ENCODE peak calls at places on chromosomes 16 and 17, in four cellular contexts. F is adrenal gland, C is heart left ventricle, B is tibial artery. V is an unnamed sample.

GRCh38 chr16:59604331-59604730 is 870.2 kb upstream of the GOT2 start:
- DNase-seq in F (no peak), C (no peak), B (no peak), V (no peak)

GRCh38 chr17:33686171-33686570 is 393.1 kb upstream of the ASIC2 start:
- DNase-seq in F (no peak), C (no peak), B (no peak), V (no peak)

GRCh38 chr16:58670177-58670576 is 14.4 kb downstream of the SLC38A7 start:
- DNase-seq in F (no peak), C (no peak), B (no peak), V (no peak)

GRCh38 chr16:87877942-87878507 is 8.7 kb upstream of the SLC7A5 start:
- DNase-seq in F (no peak), C (no peak), B (no peak), V (peak; percentile 58)

GRCh38 chr17:11221196-11221595 is 19.8 kb upstream of the SHISA6 start:
- DNase-seq in F (no peak), C (no peak), B (no peak), V (no peak)

GRCh38 chr17:48484850-48485249 is 46.0 kb downstream of the HOXB1 start:
- DNase-seq in F (no peak), C (no peak), B (no peak), V (no peak)

GRCh38 chr17:79695293-79696158 is 35.2 kb upstream of the ENPP7 start:
- DNase-seq in F (no peak), C (peak; percentile 54), B (no peak), V (no peak)

GRCh38 chr16:82432261-82432660 is 194.5 kb upstream of the CDH13 start:
- DNase-seq in F (peak; percentile 53), C (no peak), B (no peak), V (no peak)

GRCh38 chr17:42362245-42362961 is 25.8 kb downstream of the STAT3 start:
- DNase-seq in F (peak; percentile 48), C (no peak), B (no peak), V (no peak)

GRCh38 chr17:38864636-38865398 is 5.0 kb upstream of the LASP1 start:
- DNase-seq in F (no peak), C (no peak), B (no peak), V (no peak)

GRCh38 chr17:5438716-5439445 is at the start of gene C1QBP:
- DNase-seq in F (peak; percentile 97), C (peak; percentile 93), B (peak; percentile 84), V (peak; percentile 93)

GRCh38 chr17:5437721-5438317 is 1.1 kb downstream of the C1QBP start:
- DNase-seq in F (no peak), C (no peak), B (no peak), V (no peak)

GRCh38 chr17:5443728-5444127 is 4.8 kb upstream of the C1QBP start:
- DNase-seq in F (no peak), C (no peak), B (no peak), V (no peak)

GRCh38 chr17:5434984-5435383 is 4.0 kb downstream of the C1QBP start:
- DNase-seq in F (no peak), C (no peak), B (no peak), V (no peak)

GRCh38 chr17:5439446-5439764 is 450 bp upstream of the C1QBP start:
- DNase-seq in F (no peak), C (no peak), B (no peak), V (no peak)
- TF ChIP-seq CTCF in F (no peak), C (no peak), B (no peak), V (no peak)

GRCh38 chr16:22370038-22370541 is 4.3 kb downstream of the CDR2 start:
- DNase-seq in F (no peak), C (no peak), B (no peak), V (no peak)
- H3K4me3 ChIP-seq in F (no peak overlapping the region), C (no peak overlapping the region), B (no peak overlapping the region), V (no peak overlapping the region)

GRCh38 chr16:35559911-35560636 is 2100.7 kb downstream of the TP53TG3F start:
- DNase-seq in F (no peak), C (no peak), B (no peak), V (no peak)
- H3K9me3 ChIP-seq in F (no peaks in the 10 kb centered on the region), C (no peaks in the 10 kb centered on the region), B (no peaks in the 10 kb centered on the region), V (no peaks in the 10 kb centered on the region)

GRCh38 chr16:25264599-25264998 is 7.0 kb upstream of the ZKSCAN2 start:
- DNase-seq in F (no peak), C (no peak), B (no peak), V (no peak)
- TF ChIP-seq CTCF in F (no peak), C (no peak), B (no peak), V (no peak)

GRCh38 chr17:73640691-73641090 is 3.6 kb downstream of the SDK2 start:
- DNase-seq in F (no peak), C (no peak), B (no peak), V (no peak)
- H3K4me3 ChIP-seq in F (no peak overlapping the region), C (no peak overlapping the region), B (no peak overlapping the region), V (no peak overlapping the region)

GRCh38 chr17:63692195-63692816 is 7.6 kb downstream of the LIMD2 start:
- DNase-seq in F (no peak), C (no peak), B (no peak), V (no peak)

GRCh38 chr17:63695889-63696288 is 4.0 kb downstream of the LIMD2 start:
- DNase-seq in F (no peak), C (no peak), B (no peak), V (no peak)

GRCh38 chr17:63694229-63694973 is 5.5 kb downstream of the LIMD2 start:
- DNase-seq in F (no peak), C (no peak), B (no peak), V (no peak)

GRCh38 chr17:63694974-63695773 is 4.8 kb downstream of the LIMD2 start:
- DNase-seq in F (no peak), C (no peak), B (no peak), V (no peak)

GRCh38 chr17:63693411-63694113 is 6.4 kb downstream of the LIMD2 start:
- DNase-seq in F (no peak), C (no peak), B (no peak), V (no peak)
- H3K9me3 ChIP-seq in F (no peaks in the 10 kb centered on the region), C (no peaks in the 10 kb centered on the region), B (no peaks in the 10 kb centered on the region), V (no peaks in the 10 kb centered on the region)

GRCh38 chr16:2770781-2771111 is 6.3 kb downstream of the ELOB start:
- DNase-seq in F (no peak), C (no peak), B (no peak), V (no peak)
- TF ChIP-seq CTCF in F (no peak), C (no peak), B (no peak), V (no peak)

GRCh38 chr17:45222994-45223540 is 1.4 kb downstream of the FMNL1 start:
- DNase-seq in F (no peak), C (no peak), B (no peak), V (no peak)
- H3K4me3 ChIP-seq in F (peak overlapping the region; percentile 79), C (peak overlapping the region; percentile 58), B (peak overlapping the region; percentile 59), V (peak overlapping the region; percentile 61)

DNA sequence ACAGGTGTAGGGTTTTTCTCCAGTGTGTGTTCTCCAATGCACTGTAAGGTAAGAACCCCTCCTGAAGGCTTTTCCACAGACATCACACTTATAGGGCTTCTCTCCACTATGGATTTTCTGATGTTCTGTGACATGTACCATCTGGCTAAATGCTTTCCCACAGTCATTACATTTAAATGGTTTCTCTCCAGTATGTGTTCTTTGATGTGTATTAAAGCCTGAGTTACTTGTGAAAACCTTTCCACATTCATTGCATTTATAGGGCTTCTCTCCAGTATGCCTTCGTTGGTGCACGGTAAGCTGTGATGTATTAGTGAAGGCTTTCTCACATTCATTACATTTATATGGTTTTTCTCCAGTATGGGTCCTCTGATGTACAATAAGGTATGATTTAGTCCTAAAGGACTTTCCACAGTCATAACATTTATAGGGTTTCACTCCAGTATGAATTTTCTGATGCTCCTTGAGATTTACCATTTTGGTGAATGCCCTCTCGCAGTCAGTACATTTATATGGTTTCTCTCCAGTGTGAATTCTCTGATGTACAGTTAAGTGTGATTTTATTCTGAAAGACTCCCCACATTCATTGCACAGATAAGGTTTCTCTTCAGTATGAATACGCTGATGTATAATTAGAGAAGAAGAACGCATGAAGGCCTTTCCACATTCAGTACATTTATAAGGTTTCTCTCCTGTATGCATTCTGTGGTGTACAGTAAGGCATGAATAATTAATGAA is 30.9 kb downstream of the ZNF624 start:
- DNase-seq in F (no peak), C (no peak), B (no peak), V (no peak)
- H3K9me3 ChIP-seq in F (peaks cover 4% of the 10 kb centered on the region), C (peaks cover 91% of the 10 kb centered on the region), B (peaks cover 50% of the 10 kb centered on the region), V (no peaks in the 10 kb centered on the region)